ENCODE peak calls at places on chromosomes 7 and 10, in four cellular contexts. One of them, this sample, is unnamed.

GRCh38 chr7:92357260-92357659 is 90.0 kb upstream of the GATAD1 start:
- DNase-seq in astrocyte: no peak
- DNase-seq in fibroblast of lung: no peak
- DNase-seq in psoas muscle: no peak
- DNase-seq in this sample: no peak

GRCh38 chr10:69242844-69243212 is 22.7 kb downstream of the HKDC1 start:
- DNase-seq in fibroblast of lung: no peak
- DNase-seq in astrocyte: peak
- DNase-seq in psoas muscle: no peak
- DNase-seq in this sample: no peak

GRCh38 chr10:112298581-112298980 is 15.4 kb downstream of the TECTB start:
- DNase-seq in fibroblast of lung: no peak
- DNase-seq in psoas muscle: no peak
- DNase-seq in astrocyte: no peak
- DNase-seq in this sample: no peak

GRCh38 chr10:121654021-121654545 is 55.8 kb upstream of the FGFR2 start:
- DNase-seq in astrocyte: no peak
- DNase-seq in fibroblast of lung: no peak
- DNase-seq in psoas muscle: no peak
- DNase-seq in this sample: peak

GRCh38 chr10:70597856-70598815 is 4.4 kb downstream of the PRF1 start:
- DNase-seq in psoas muscle: no peak
- DNase-seq in astrocyte: no peak
- DNase-seq in fibroblast of lung: no peak
- DNase-seq in this sample: no peak

GRCh38 chr7:90210475-90210874 is 1.1 kb upstream of the STEAP2 start:
- DNase-seq in astrocyte: no peak
- DNase-seq in psoas muscle: no peak
- DNase-seq in fibroblast of lung: no peak
- DNase-seq in this sample: no peak

GRCh38 chr7:48298779-48299178 is 127.5 kb downstream of the ABCA13 start:
- DNase-seq in psoas muscle: no peak
- DNase-seq in astrocyte: peak
- DNase-seq in fibroblast of lung: no peak
- DNase-seq in this sample: peak

GRCh38 chr7:37376386-37376785 is 72.3 kb downstream of the ELMO1 start:
- DNase-seq in psoas muscle: no peak
- DNase-seq in astrocyte: no peak
- DNase-seq in fibroblast of lung: no peak
- DNase-seq in this sample: no peak

GRCh38 chr10:17742918-17743317 is 9.1 kb upstream of the TMEM236 start:
- DNase-seq in psoas muscle: peak
- DNase-seq in fibroblast of lung: peak
- DNase-seq in astrocyte: peak
- DNase-seq in this sample: peak

GRCh38 chr10:100109670-100110069 is 28.0 kb upstream of the CPN1 start:
- DNase-seq in psoas muscle: no peak
- DNase-seq in astrocyte: no peak
- DNase-seq in fibroblast of lung: no peak
- DNase-seq in this sample: no peak

GRCh38 chr7:157278791-157279678 is 57.8 kb upstream of the DNAJB6 start:
- DNase-seq in fibroblast of lung: no peak
- DNase-seq in astrocyte: no peak
- DNase-seq in psoas muscle: peak
- DNase-seq in this sample: no peak

GRCh38 chr10:83343676-83344075 is 795.6 kb upstream of the GHITM start:
- DNase-seq in fibroblast of lung: no peak
- DNase-seq in astrocyte: peak
- DNase-seq in psoas muscle: no peak
- DNase-seq in this sample: no peak

GRCh38 chr10:48589266-48589665 is 15.6 kb downstream of the ARHGAP22 start:
- DNase-seq in fibroblast of lung: peak
- DNase-seq in astrocyte: peak
- DNase-seq in psoas muscle: no peak
- DNase-seq in this sample: peak

GRCh38 chr7:75847707-75848106 is 31.1 kb upstream of the RHBDD2 start:
- DNase-seq in astrocyte: no peak
- DNase-seq in fibroblast of lung: no peak
- DNase-seq in psoas muscle: no peak
- DNase-seq in this sample: no peak

GRCh38 chr7:155880721-155881120 is 68.5 kb upstream of the SHH start:
- DNase-seq in fibroblast of lung: no peak
- DNase-seq in astrocyte: no peak
- DNase-seq in psoas muscle: peak
- DNase-seq in this sample: no peak

GRCh38 chr7:80659120-80660055 is 20.9 kb downstream of the CD36 start:
- DNase-seq in fibroblast of lung: peak
- DNase-seq in psoas muscle: no peak
- DNase-seq in astrocyte: peak
- DNase-seq in this sample: peak

GRCh38 chr10:22573820-22574569 is 140.4 kb downstream of the PIP4K2A start:
- DNase-seq in fibroblast of lung: peak
- DNase-seq in astrocyte: no peak
- DNase-seq in psoas muscle: no peak
- DNase-seq in this sample: peak

GRCh38 chr10:33807527-33808377 is 473.3 kb upstream of the NRP1 start:
- DNase-seq in fibroblast of lung: no peak
- DNase-seq in astrocyte: no peak
- DNase-seq in psoas muscle: no peak
- DNase-seq in this sample: no peak

GRCh38 chr7:363626-364025 is 73.7 kb downstream of the FOXL3 start:
- DNase-seq in fibroblast of lung: no peak
- DNase-seq in astrocyte: no peak
- DNase-seq in psoas muscle: peak
- DNase-seq in this sample: no peak

GRCh38 chr7:142669074-142669654 is 80.1 kb upstream of the PRSS1 start:
- DNase-seq in astrocyte: no peak
- DNase-seq in fibroblast of lung: peak
- DNase-seq in psoas muscle: no peak
- DNase-seq in this sample: peak

GRCh38 chr10:4131407-4132215 is 346.6 kb upstream of the KLF6 start:
- DNase-seq in psoas muscle: no peak
- DNase-seq in fibroblast of lung: peak
- DNase-seq in astrocyte: peak
- DNase-seq in this sample: peak

GRCh38 chr10:73950569-73950968 is 39.6 kb downstream of the PLAU start:
- DNase-seq in psoas muscle: no peak
- DNase-seq in fibroblast of lung: no peak
- DNase-seq in astrocyte: no peak
- DNase-seq in this sample: peak

GRCh38 chr10:102837230-102837721 is at the start of gene CYP17A1:
- DNase-seq in psoas muscle: no peak
- DNase-seq in astrocyte: no peak
- DNase-seq in fibroblast of lung: no peak
- DNase-seq in this sample: peak

GRCh38 chr10:27252267-27253000 is 11.8 kb upstream of the ACBD5 start:
- DNase-seq in psoas muscle: peak
- DNase-seq in astrocyte: peak
- DNase-seq in fibroblast of lung: peak
- DNase-seq in this sample: peak

GRCh38 chr10:15035385-15036301 is 8.1 kb upstream of the OLAH start:
- DNase-seq in psoas muscle: no peak
- DNase-seq in fibroblast of lung: peak
- DNase-seq in astrocyte: peak
- DNase-seq in this sample: peak

GRCh38 chr10:48556713-48557112 is 48.2 kb downstream of the ARHGAP22 start:
- DNase-seq in psoas muscle: no peak
- DNase-seq in fibroblast of lung: no peak
- DNase-seq in astrocyte: no peak
- DNase-seq in this sample: no peak

GRCh38 chr7:94129443-94130140 is 125.4 kb upstream of the BET1 start:
- DNase-seq in astrocyte: peak
- DNase-seq in fibroblast of lung: peak
- DNase-seq in psoas muscle: no peak
- DNase-seq in this sample: peak

GRCh38 chr10:46514899-46515298 is 41.6 kb downstream of the GPRIN2 start:
- DNase-seq in psoas muscle: peak
- DNase-seq in fibroblast of lung: no peak
- DNase-seq in astrocyte: no peak
- DNase-seq in this sample: no peak

GRCh38 chr10:81871558-81871957 is 3.4 kb upstream of the NRG3 start:
- DNase-seq in astrocyte: no peak
- DNase-seq in psoas muscle: no peak
- DNase-seq in fibroblast of lung: no peak
- DNase-seq in this sample: no peak

GRCh38 chr10:118472415-118472814 is 123.0 kb downstream of the PRLHR start:
- DNase-seq in fibroblast of lung: no peak
- DNase-seq in astrocyte: no peak
- DNase-seq in psoas muscle: no peak
- DNase-seq in this sample: no peak

GRCh38 chr7:121366852-121367431 is 29.2 kb downstream of the FAM3C start:
- DNase-seq in fibroblast of lung: peak
- DNase-seq in astrocyte: no peak
- DNase-seq in psoas muscle: no peak
- DNase-seq in this sample: peak

GRCh38 chr7:26346611-26347200 is 55.0 kb downstream of the SNX10 start:
- DNase-seq in astrocyte: peak
- DNase-seq in psoas muscle: no peak
- DNase-seq in fibroblast of lung: no peak
- DNase-seq in this sample: no peak

GRCh38 chr10:68208424-68209042 is 23.4 kb downstream of the ATOH7 start:
- DNase-seq in fibroblast of lung: peak
- DNase-seq in psoas muscle: no peak
- DNase-seq in astrocyte: peak
- DNase-seq in this sample: peak

GRCh38 chr10:11698691-11699545 is 43.3 kb upstream of the ECHDC3 start:
- DNase-seq in psoas muscle: no peak
- DNase-seq in fibroblast of lung: no peak
- DNase-seq in astrocyte: no peak
- DNase-seq in this sample: no peak

GRCh38 chr10:108095932-108096925 is 931.7 kb upstream of the SORCS1 start:
- DNase-seq in fibroblast of lung: no peak
- DNase-seq in psoas muscle: no peak
- DNase-seq in astrocyte: no peak
- DNase-seq in this sample: no peak

GRCh38 chr7:98617051-98617959 is at the start of gene NPTX2:
- DNase-seq in fibroblast of lung: no peak
- DNase-seq in psoas muscle: peak
- DNase-seq in astrocyte: no peak
- DNase-seq in this sample: no peak
- TF ChIP-seq CTCF in fibroblast of lung: no peak
- TF ChIP-seq CTCF in psoas muscle: no peak
- TF ChIP-seq CTCF in astrocyte: no peak
- TF ChIP-seq CTCF in this sample: no peak

GRCh38 chr7:2403718-2404648 is 572 bp downstream of the CHST12 start:
- DNase-seq in psoas muscle: peak
- DNase-seq in astrocyte: no peak
- DNase-seq in fibroblast of lung: peak
- DNase-seq in this sample: peak

GRCh38 chr7:2403014-2403717 is at the start of gene CHST12:
- DNase-seq in fibroblast of lung: peak
- DNase-seq in astrocyte: peak
- DNase-seq in psoas muscle: peak
- DNase-seq in this sample: peak

GRCh38 chr7:2402687-2403013 is 761 bp upstream of the CHST12 start:
- DNase-seq in fibroblast of lung: no peak
- DNase-seq in astrocyte: no peak
- DNase-seq in psoas muscle: no peak
- DNase-seq in this sample: no peak

GRCh38 chr7:2398506-2398905 is 4.9 kb upstream of the CHST12 start:
- DNase-seq in fibroblast of lung: no peak
- DNase-seq in psoas muscle: no peak
- DNase-seq in astrocyte: no peak
- DNase-seq in this sample: no peak

GRCh38 chr7:2399848-2400587 is 3.4 kb upstream of the CHST12 start:
- DNase-seq in psoas muscle: peak
- DNase-seq in fibroblast of lung: peak
- DNase-seq in astrocyte: peak
- DNase-seq in this sample: peak
- H3K4me3 ChIP-seq in psoas muscle: no peak
- H3K4me3 ChIP-seq in fibroblast of lung: no peak
- H3K4me3 ChIP-seq in astrocyte: peak
- H3K4me3 ChIP-seq in this sample: no peak

DNA sequence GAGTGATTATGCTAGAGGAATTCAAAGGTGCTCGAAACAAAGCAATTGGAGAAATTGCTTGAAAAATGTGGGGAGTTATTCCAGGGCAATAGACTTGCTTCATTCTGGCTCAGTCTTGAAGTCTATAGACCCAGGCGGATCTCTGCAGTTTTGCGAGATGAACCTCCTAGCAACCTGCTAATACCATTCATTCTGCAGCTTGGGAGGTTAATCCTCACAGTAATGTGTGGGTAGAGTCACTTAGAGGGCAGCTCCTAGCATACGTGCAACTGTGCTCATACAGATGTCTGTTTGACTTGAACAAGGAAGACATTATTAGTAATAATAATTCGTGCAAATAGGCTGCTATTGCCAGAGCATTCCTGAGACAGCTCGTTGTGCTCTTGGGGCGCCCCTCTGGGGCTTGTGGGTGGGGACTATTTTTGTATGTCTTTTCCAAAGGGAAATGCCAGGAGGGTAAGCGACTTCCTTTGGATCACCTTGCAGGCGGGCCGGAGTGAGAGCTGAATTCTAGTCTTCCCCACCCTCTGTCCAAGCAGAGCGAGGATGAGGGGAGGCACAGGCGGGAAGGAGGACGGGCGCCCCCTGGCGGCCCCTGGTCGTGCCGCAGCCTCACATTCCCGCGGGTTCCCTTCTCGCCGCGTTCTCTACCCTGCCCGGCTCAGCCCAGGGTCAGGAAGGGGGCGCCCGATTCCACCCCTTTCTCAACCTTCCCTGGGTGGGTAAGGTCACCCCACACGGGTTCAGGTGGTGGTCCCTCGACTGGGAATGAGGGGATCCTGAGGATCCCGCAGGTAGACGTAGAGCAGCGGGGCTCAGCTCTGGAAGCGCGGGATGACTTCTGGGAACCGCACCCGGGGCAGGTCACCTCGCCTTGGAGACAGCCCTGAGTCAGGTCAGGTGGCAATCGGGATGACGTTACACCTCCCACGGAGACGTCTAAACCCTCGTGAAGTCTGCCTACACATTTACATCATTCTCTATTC is 241.5 kb downstream of the PHTF2 start:
- DNase-seq in fibroblast of lung: peak
- DNase-seq in psoas muscle: peak
- DNase-seq in astrocyte: no peak
- DNase-seq in this sample: peak
- TF ChIP-seq CTCF in fibroblast of lung: peak
- TF ChIP-seq CTCF in psoas muscle: peak
- TF ChIP-seq CTCF in astrocyte: no peak
- TF ChIP-seq CTCF in this sample: peak

DNA sequence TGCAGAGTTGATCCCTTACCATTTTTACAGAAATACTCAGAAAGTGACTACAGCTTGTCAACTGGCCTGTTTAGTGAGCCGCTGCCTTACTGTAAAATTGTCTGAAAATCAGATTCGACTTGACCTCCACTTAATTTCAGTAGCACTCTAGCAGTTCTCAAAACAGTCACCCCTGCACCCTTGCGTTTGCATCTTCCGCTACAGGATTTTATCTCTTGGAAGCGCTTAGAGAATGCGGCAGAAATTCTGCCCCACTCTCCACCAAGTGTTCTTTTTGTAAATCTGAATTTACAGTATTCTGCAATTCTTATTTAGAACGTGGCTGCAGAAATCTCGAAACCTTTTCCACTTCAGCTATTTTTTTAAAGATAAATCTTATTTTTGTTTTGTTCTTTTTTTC is 1.9 kb upstream of the TWIST1 start:
- DNase-seq in fibroblast of lung: no peak
- DNase-seq in psoas muscle: no peak
- DNase-seq in astrocyte: no peak
- DNase-seq in this sample: no peak
- H3K4me3 ChIP-seq in fibroblast of lung: no peak
- H3K4me3 ChIP-seq in psoas muscle: no peak
- H3K4me3 ChIP-seq in astrocyte: no peak
- H3K4me3 ChIP-seq in this sample: peak

This sample was measured in choroid plexus epithelial cell.